ENCODE peak calls at places on chromosomes 4 and X, in four cellular contexts. F is mesenchymal stem cell, E is IMR-90, P is H1. Y is an unnamed sample.

GRCh38 chr4:107824367-107825071 is at the start of gene SGMS2:
- DNase-seq in F (peak; percentile 91), E (peak; percentile 84), P (peak; percentile 64), Y (peak; percentile 62)

GRCh38 chr4:102554482-102554881 is 53.3 kb downstream of the NFKB1 start:
- DNase-seq in F (peak; percentile 71), E (peak; percentile 92), P (no peak), Y (no peak)

GRCh38 chr4:68359508-68359907 is 9.6 kb upstream of the YTHDC1 start:
- DNase-seq in F (peak; percentile 53), E (no peak), P (no peak), Y (no peak)

GRCh38 chr4:173505924-173506779 is 23.9 kb downstream of the HAND2 start:
- DNase-seq in F (peak; percentile 77), E (peak; percentile 45), P (peak; percentile 85), Y (no peak)

GRCh38 chr4:54767376-54767775 is 109.6 kb downstream of the KIT start:
- DNase-seq in F (no peak), E (no peak), P (no peak), Y (no peak)

GRCh38 chr4:26671111-26671510 is 87.2 kb downstream of the TBC1D19 start:
- DNase-seq in F (no peak), E (no peak), P (no peak), Y (peak; percentile 2)

GRCh38 chrX:123408856-123409737 is 225.0 kb downstream of the GRIA3 start:
- DNase-seq in F (no peak), E (no peak), P (no peak), Y (no peak)

GRCh38 chr4:89111833-89112563 is 665 bp downstream of the TIGD2 start:
- DNase-seq in F (peak; percentile 96), E (peak; percentile 95), P (no peak), Y (no peak)

GRCh38 chrX:54248309-54248708 is 65.3 kb upstream of the FAM120C start:
- DNase-seq in F (peak; percentile 9), E (peak; percentile 44), P (no peak), Y (no peak)

GRCh38 chrX:116841290-116841689 is 378.5 kb upstream of the CT83 start:
- DNase-seq in F (no peak), E (no peak), P (no peak), Y (no peak)

GRCh38 chrX:20663287-20663686 is 396.6 kb upstream of the RPS6KA3 start:
- DNase-seq in F (no peak), E (no peak), P (no peak), Y (no peak)

GRCh38 chrX:34810364-34810763 is 132.2 kb upstream of the FAM47B start:
- DNase-seq in F (peak; percentile 9), E (peak; percentile 60), P (no peak), Y (no peak)

GRCh38 chrX:129679856-129680255 is 25.1 kb upstream of the APLN start:
- DNase-seq in F (no peak), E (peak; percentile 7), P (no peak), Y (no peak)

GRCh38 chrX:12955882-12956703 is 18.8 kb upstream of the TMSB4X start:
- DNase-seq in F (peak; percentile 91), E (peak; percentile 84), P (no peak), Y (no peak)

GRCh38 chr4:73776363-73776762 is 36.0 kb downstream of the CXCL8 start:
- DNase-seq in F (peak; percentile 51), E (peak; percentile 81), P (no peak), Y (no peak)

GRCh38 chr4:15547392-15547791 is 77.7 kb downstream of the CC2D2A start:
- DNase-seq in F (no peak), E (no peak), P (no peak), Y (no peak)

GRCh38 chrX:41600266-41600665 is 88.5 kb upstream of the GPR34 start:
- DNase-seq in F (peak; percentile 43), E (peak; percentile 68), P (no peak), Y (no peak)

GRCh38 chrX:44223150-44223549 is 120.3 kb downstream of the EFHC2 start:
- DNase-seq in F (peak; percentile 15), E (peak; percentile 38), P (no peak), Y (no peak)

GRCh38 chr4:53563824-53564223 is 27.5 kb downstream of the LNX1 start:
- DNase-seq in F (peak; percentile 82), E (peak; percentile 89), P (no peak), Y (no peak)

GRCh38 chr4:184007891-184008290 is 102.8 kb downstream of the STOX2 start:
- DNase-seq in F (peak; percentile 19), E (peak; percentile 67), P (no peak), Y (no peak)

GRCh38 chrX:22325091-22325490 is 52.4 kb downstream of the CBLL2 start:
- DNase-seq in F (peak; percentile 49), E (peak; percentile 59), P (no peak), Y (no peak)

GRCh38 chrX:22314692-22315091 is 42.0 kb downstream of the CBLL2 start:
- DNase-seq in F (peak; percentile 22), E (peak; percentile 15), P (no peak), Y (no peak)

GRCh38 chrX:22323541-22323940 is 50.8 kb downstream of the CBLL2 start:
- DNase-seq in F (peak; percentile 66), E (peak; percentile 77), P (no peak), Y (no peak)

DNA sequence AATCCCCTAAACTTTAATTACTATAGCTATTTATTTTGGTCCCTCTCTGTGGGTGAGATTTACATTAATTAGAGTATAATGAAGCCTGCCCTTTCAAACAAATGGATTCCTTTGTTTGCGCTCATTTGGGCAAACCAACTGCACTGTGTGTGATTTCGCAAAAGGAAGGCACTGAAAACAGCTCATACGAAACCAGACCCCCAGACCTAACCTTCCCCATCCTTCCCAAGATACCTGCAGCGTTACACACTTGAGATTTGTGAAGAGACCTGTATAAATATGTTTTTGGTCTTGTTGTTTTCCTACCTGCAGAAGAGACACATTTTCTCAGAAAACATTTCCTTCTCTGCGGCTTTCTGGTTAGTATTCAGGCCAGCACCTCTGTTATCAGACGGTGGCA is 47.5 kb downstream of the CBLL2 start:
- DNase-seq in F (no peak), E (no peak), P (no peak), Y (peak; percentile 39)
- H3K14ac ChIP-seq in F (no peak overlapping the region), E (no peak overlapping the region), P (no peak overlapping the region), Y (no peak overlapping the region)

GRCh38 chr4:74942918-74943253 is 10.0 kb downstream of the PARM1 start:
- DNase-seq in F (no peak), E (no peak), P (no peak), Y (no peak)
- H3K27ac ChIP-seq in F (no peak overlapping the region), E (no peak overlapping the region), P (no peak overlapping the region), Y (no peak overlapping the region)

DNA sequence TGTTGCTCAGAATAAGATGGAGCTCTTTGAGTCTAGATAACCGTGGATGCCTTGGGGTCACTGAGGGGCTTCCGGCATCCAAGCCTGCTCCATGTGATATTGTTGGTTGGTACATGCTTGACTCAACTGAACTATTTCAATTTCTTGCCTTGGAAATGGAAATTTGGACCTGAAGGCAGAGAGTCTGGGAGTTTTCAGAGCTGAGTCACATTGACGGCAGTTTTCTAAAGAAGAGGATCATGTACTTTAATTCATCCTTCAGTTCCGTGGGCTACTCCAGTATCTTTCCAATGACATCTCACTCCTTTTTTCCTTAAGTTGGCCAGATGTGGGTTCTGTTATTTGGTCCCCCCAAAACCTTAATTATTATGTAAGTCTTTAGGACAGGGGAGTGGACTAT is 100.5 kb downstream of the MFAP3L start:
- DNase-seq in F (no peak), E (no peak), P (no peak), Y (no peak)
- H4K91ac ChIP-seq in F (no peak overlapping the region), E (no peak overlapping the region), P (no peak overlapping the region), Y (no peak overlapping the region)

GRCh38 chr4:4859799-4860380 is 425 bp downstream of the MSX1 start:
- DNase-seq in F (peak; percentile 15), E (no peak), P (no peak), Y (no peak)
- H3K14ac ChIP-seq in F (no peak overlapping the region), E (no peak overlapping the region), P (no peak overlapping the region), Y (peak overlapping the region; percentile 77)

DNA sequence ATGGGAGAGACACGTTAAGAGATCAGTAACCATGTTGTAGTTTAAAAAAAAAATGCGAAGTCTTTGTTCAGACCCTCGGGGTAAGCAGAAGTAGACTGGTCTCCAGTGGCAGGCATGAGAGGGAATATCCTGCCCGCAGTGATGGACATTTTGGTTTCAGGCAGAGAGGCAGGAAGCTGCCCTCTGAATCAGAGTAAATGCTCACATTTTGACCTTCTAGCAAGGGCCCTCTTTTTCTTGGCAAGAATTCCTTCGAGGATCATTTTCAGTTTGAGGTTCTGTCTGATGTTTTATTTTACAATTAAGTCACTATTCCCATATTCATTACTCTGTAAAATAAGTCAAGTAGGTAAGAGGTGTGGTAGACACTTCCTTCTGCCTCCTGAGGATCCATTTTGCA is 28.4 kb downstream of the SORBS2 start:
- DNase-seq in F (no peak), E (no peak), P (no peak), Y (no peak)
- H3K27ac ChIP-seq in F (no peak overlapping the region), E (no peak overlapping the region), P (no peak overlapping the region), Y (no peak overlapping the region)

GRCh38 chrX:50643525-50644137 is 170.4 kb downstream of the SHROOM4 start:
- DNase-seq in F (no peak), E (no peak), P (no peak), Y (no peak)

GRCh38 chrX:50648151-50648550 is 165.8 kb downstream of the SHROOM4 start:
- DNase-seq in F (no peak), E (peak; percentile 3), P (no peak), Y (no peak)

GRCh38 chrX:50644496-50644895 is 169.5 kb downstream of the SHROOM4 start:
- DNase-seq in F (no peak), E (no peak), P (no peak), Y (no peak)
- H4K91ac ChIP-seq in F (no peak overlapping the region), E (no peak overlapping the region), P (no peak overlapping the region), Y (no peak overlapping the region)